ENCODE peak calls at places on chromosomes 3 and 15, in six cellular contexts. Q is upper lobe of left lung, K is A549, H is HCT116, A is HepG2, W is GM12878. M is an unnamed sample.

GRCh38 chr15:49645277-49645676 is 24.4 kb downstream of the DTWD1 start:
- ATAC-seq in W (no peak), H (no peak), K (no peak), Q (no peak), A (no peak), M (no peak)

GRCh38 chr3:188154758-188155574 is 1.0 kb downstream of the LPP start:
- ATAC-seq in Q (no peak), K (peak), A (no peak), W (no peak), H (no peak), M (no peak)

GRCh38 chr15:98674336-98674735 is 26.0 kb downstream of the IGF1R start:
- ATAC-seq in H (no peak), A (no peak), Q (no peak), W (no peak), K (no peak), M (no peak)

GRCh38 chr3:134102976-134103375 is 73.3 kb upstream of the SLCO2A1 start:
- ATAC-seq in A (no peak), K (no peak), Q (no peak), H (no peak), W (no peak), M (no peak)

GRCh38 chr15:93182806-93183205 is 93.8 kb upstream of the RGMA start:
- ATAC-seq in K (no peak), W (no peak), A (no peak), H (no peak), Q (no peak), M (no peak)

GRCh38 chr15:82699726-82700125 is 9.9 kb downstream of the AP3B2 start:
- ATAC-seq in K (peak), A (peak), H (peak), W (no peak), Q (no peak), M (no peak)

GRCh38 chr3:52281980-52282801 is 3.7 kb upstream of the WDR82 start:
- ATAC-seq in K (no peak), Q (no peak), A (no peak), W (no peak), H (no peak), M (no peak)

GRCh38 chr15:72935521-72935920 is 116.7 kb upstream of the NEO1 start:
- ATAC-seq in A (no peak), H (no peak), W (no peak), K (no peak), Q (no peak), M (no peak)

GRCh38 chr3:14144423-14145075 is 19.7 kb downstream of the TMEM43 start:
- ATAC-seq in K (peak), W (peak), Q (peak), H (peak), A (peak), M (peak)

GRCh38 chr3:188266581-188267274 is 112.8 kb downstream of the LPP start:
- ATAC-seq in Q (peak), A (no peak), H (no peak), K (no peak), W (no peak), M (peak)

GRCh38 chr3:57816471-57817105 is 60.5 kb downstream of the SLMAP start:
- ATAC-seq in A (peak), W (peak), Q (no peak), H (no peak), K (no peak), M (no peak)

GRCh38 chr3:107975529-107976203 is 115.2 kb downstream of the CD47 start:
- ATAC-seq in Q (no peak), W (no peak), K (no peak), A (no peak), H (no peak), M (no peak)

GRCh38 chr3:49794431-49794830 is 5.2 kb downstream of the CDHR4 start:
- ATAC-seq in A (peak), W (no peak), H (no peak), K (no peak), Q (no peak), M (no peak)

GRCh38 chr15:75069301-75069925 is 46.0 kb downstream of the PPCDC start:
- ATAC-seq in A (no peak), Q (peak), H (no peak), K (no peak), W (peak), M (no peak)

GRCh38 chr3:98735296-98735695 is 27.8 kb upstream of the ST3GAL6 start:
- ATAC-seq in H (no peak), W (no peak), A (no peak), Q (no peak), K (no peak), M (no peak)

GRCh38 chr3:28467414-28467813 is 118.8 kb upstream of the AZI2 start:
- ATAC-seq in A (no peak), W (no peak), H (no peak), K (no peak), Q (no peak), M (no peak)

GRCh38 chr3:29346828-29347227 is 66.0 kb downstream of the RBMS3 start:
- ATAC-seq in Q (no peak), A (no peak), H (no peak), W (no peak), K (no peak), M (no peak)

GRCh38 chr3:192079098-192079497 is 618.1 kb downstream of the PYDC2 start:
- ATAC-seq in K (no peak), W (no peak), A (no peak), H (no peak), Q (no peak), M (no peak)

GRCh38 chr15:99845009-99845408 is 111.8 kb upstream of the LYSMD4 start:
- ATAC-seq in K (no peak), H (no peak), Q (no peak), A (no peak), W (peak), M (no peak)

GRCh38 chr3:29531611-29532150 is 250.8 kb downstream of the RBMS3 start:
- ATAC-seq in K (no peak), Q (no peak), A (no peak), W (no peak), H (no peak), M (no peak)

GRCh38 chr3:194054941-194055340 is 81.0 kb upstream of the HES1 start:
- ATAC-seq in W (no peak), Q (no peak), K (no peak), H (no peak), A (no peak), M (no peak)

GRCh38 chr3:102036015-102036414 is 186.7 kb downstream of the NFKBIZ start:
- ATAC-seq in K (no peak), H (no peak), W (peak), A (no peak), Q (no peak), M (no peak)

GRCh38 chr3:111128884-111129283 is 57.3 kb downstream of the NECTIN3 start:
- ATAC-seq in W (no peak), A (no peak), H (no peak), K (no peak), Q (no peak), M (no peak)

GRCh38 chr3:186609247-186609868 is 3.5 kb upstream of the AHSG start:
- ATAC-seq in A (no peak), K (peak), Q (no peak), W (peak), H (peak), M (no peak)

GRCh38 chr15:50181983-50182232 is at the start of gene SLC27A2:
- ATAC-seq in H (peak), W (peak), A (peak), K (peak), Q (peak), M (peak)

GRCh38 chr3:43153189-43154083 is 47.6 kb upstream of the POMGNT2 start:
- ATAC-seq in A (no peak), Q (peak), W (no peak), H (no peak), K (no peak), M (peak)

GRCh38 chr15:57640935-57641682 is 49.4 kb downstream of the MYZAP start:
- ATAC-seq in K (peak), A (peak), H (peak), Q (no peak), W (peak), M (no peak)

GRCh38 chr15:98395974-98396627 is 252.2 kb upstream of the IGF1R start:
- ATAC-seq in K (peak), Q (no peak), W (no peak), H (no peak), A (peak), M (no peak)

GRCh38 chr15:34323217-34323616 is 14.4 kb downstream of the SLC12A6 start:
- ATAC-seq in Q (no peak), W (no peak), A (no peak), K (no peak), H (no peak), M (no peak)

GRCh38 chr3:136862953-136863352 is 945 bp downstream of the NCK1 start:
- ATAC-seq in W (no peak), A (no peak), H (no peak), Q (no peak), K (no peak), M (no peak)

GRCh38 chr3:136860541-136860940 is 1.5 kb upstream of the NCK1 start:
- ATAC-seq in W (no peak), H (no peak), K (no peak), A (no peak), Q (no peak), M (no peak)

GRCh38 chr3:136862611-136862951 is 573 bp downstream of the NCK1 start:
- ATAC-seq in A (peak), W (peak), Q (peak), K (peak), H (peak), M (peak)

GRCh38 chr3:136858381-136858780 is 3.6 kb upstream of the NCK1 start:
- ATAC-seq in A (no peak), K (no peak), W (no peak), H (no peak), Q (no peak), M (no peak)

GRCh38 chr3:136861890-136862610 is at the start of gene NCK1:
- ATAC-seq in A (peak), H (peak), W (peak), K (peak), Q (peak), M (peak)
- TF ChIP-seq POLR2A in A (peak), H (peak), W (peak), K (peak), Q (peak), M (peak)

GRCh38 chr15:56045068-56045748 is 51.8 kb upstream of the NEDD4 start:
- ATAC-seq in K (no peak), A (no peak), Q (no peak), W (no peak), H (no peak), M (no peak)
- TF ChIP-seq CTCF in K (no peak), A (no peak), Q (no peak), W (no peak), H (no peak), M (no peak)

DNA sequence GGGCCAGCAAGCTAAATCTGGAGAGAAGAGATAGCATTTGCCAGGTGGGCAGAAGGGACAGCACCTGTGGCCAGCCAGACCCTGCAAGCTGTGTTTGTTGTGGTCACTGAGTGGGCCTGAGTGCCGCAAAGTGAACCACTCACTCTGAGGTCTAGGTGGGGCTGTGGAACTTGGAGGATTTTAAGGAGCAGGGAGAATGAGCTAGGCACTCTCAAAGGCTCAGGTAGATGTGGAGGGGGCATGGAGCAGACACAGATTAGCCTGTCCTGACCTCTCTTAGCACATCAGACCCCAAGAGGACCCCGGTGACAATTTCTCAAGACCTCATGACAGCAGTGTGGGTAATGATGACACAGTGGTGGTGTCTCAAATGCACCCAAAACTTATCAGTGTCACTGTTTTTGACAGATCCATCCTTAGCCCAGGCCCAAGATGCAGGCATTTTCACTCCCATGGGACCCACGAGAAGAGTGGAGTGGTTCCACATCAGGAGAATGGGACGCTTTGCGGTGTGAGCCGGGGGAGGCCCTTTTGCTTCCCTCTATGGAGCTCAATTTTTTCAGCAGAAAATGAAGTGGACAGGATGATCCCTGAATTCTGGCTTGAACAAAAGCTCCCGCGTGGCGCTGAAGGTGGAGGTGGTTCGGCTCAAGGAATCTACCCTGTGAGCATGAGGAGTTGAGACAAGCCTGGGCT is 43.8 kb upstream of the TLE3 start:
- ATAC-seq in A (no peak), K (peak), H (peak), W (peak), Q (peak), M (peak)
- H3K4me3 ChIP-seq in A (peak), K (no peak), H (no peak), W (peak), Q (peak), M (no peak)

GRCh38 chr3:129026728-129027543 is 25.8 kb downstream of the EFCC1 start:
- ATAC-seq in W (peak), H (peak), Q (peak), A (peak), K (peak), M (peak)
- TF ChIP-seq POLR2A in W (peak), H (peak), Q (peak), A (no peak), K (peak), M (peak)